ENCODE peak calls at places on chromosomes 6 and 20, in six cellular contexts. O is MM.1S, C is Karpas-422, I is lung, Z is heart left ventricle, F is adrenal gland. J is an unnamed sample.

GRCh38 chr20:58461104-58461503 is 54.1 kb downstream of the APCDD1L start:
- DNase-seq in O (no peak), C (no peak), I (no peak), Z (no peak), F (no peak), J (no peak)

GRCh38 chr6:4664911-4665310 is 111.3 kb upstream of the CDYL start:
- DNase-seq in O (no peak), C (no peak), I (no peak), Z (no peak), F (no peak), J (no peak)

GRCh38 chr6:6960571-6961251 is 147.1 kb upstream of the RREB1 start:
- DNase-seq in O (no peak), C (no peak), I (no peak), Z (no peak), F (no peak), J (no peak)

GRCh38 chr20:20992274-20992673 is 113.9 kb downstream of the LINC00237 start:
- DNase-seq in O (no peak), C (no peak), I (no peak), Z (no peak), F (no peak), J (no peak)

GRCh38 chr20:56202493-56203077 is 45.9 kb upstream of the MC3R start:
- DNase-seq in O (peak; percentile 12), C (peak; percentile 64), I (no peak), Z (no peak), F (peak; percentile 21), J (no peak)

GRCh38 chr6:157151989-157152388 is 171.3 kb downstream of the TMEM242 start:
- DNase-seq in O (no peak), C (no peak), I (no peak), Z (no peak), F (no peak), J (no peak)

GRCh38 chr20:18645196-18645745 is 57.4 kb downstream of the DTD1 start:
- DNase-seq in O (no peak), C (peak; percentile 76), I (no peak), Z (no peak), F (no peak), J (no peak)

GRCh38 chr6:16918586-16918985 is 157.3 kb upstream of the ATXN1 start:
- DNase-seq in O (no peak), C (no peak), I (no peak), Z (no peak), F (no peak), J (no peak)

GRCh38 chr6:37083243-37084138 is 78.0 kb downstream of the FGD2 start:
- DNase-seq in O (no peak), C (no peak), I (peak; percentile 82), Z (peak; percentile 67), F (peak; percentile 93), J (no peak)

GRCh38 chr6:134903448-134903847 is 46.5 kb downstream of the ALDH8A1 start:
- DNase-seq in O (no peak), C (no peak), I (no peak), Z (no peak), F (no peak), J (no peak)

GRCh38 chr6:79804732-79805131 is 142.6 kb downstream of the ELOVL4 start:
- DNase-seq in O (no peak), C (no peak), I (no peak), Z (no peak), F (no peak), J (no peak)

GRCh38 chr6:3283241-3283640 is 24.5 kb downstream of the PSMG4 start:
- DNase-seq in O (no peak), C (no peak), I (no peak), Z (no peak), F (no peak), J (no peak)

GRCh38 chr6:138773177-138774091 is at the start of gene CCDC28A:
- DNase-seq in O (peak; percentile 95), C (peak; percentile 99), I (peak; percentile 96), Z (peak; percentile 96), F (peak; percentile 96), J (peak; percentile 98)
- H3K4me3 ChIP-seq in O (peak within 1 kb of the TSS; percentile 91), C (peak within 1 kb of the TSS; percentile 79), I (peak within 1 kb of the TSS; percentile 79), Z (peak within 1 kb of the TSS; percentile 68), F (peak within 1 kb of the TSS; percentile 72), J (peak within 1 kb of the TSS; percentile 89)

DNA sequence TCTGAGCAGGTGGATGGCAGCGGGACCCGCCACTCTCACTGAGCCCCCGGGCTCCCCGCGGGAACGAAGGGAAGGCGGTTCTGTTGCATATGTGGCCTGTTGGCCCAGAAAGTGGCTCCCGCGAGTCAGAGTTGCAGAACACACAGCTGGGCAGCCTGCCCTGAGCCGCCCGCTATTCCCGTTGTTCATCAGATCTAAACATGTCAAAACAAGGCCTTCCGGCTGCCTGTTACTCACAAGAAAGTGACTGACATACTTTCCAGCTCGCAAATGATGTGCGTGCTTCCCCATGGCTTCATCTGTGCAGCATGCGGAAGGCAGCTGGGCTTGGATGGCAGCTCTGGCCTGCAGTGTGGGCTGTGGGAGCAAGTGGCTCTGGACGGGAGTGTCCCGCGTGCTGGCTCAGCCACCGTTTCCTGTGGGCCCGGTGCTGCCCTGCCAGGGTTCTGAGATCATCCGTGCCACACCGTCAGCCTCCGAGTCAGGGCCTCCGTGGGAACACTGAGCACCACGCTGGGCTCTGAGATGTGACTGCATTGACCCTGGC is 227.3 kb downstream of the ERMARD start:
- DNase-seq in O (no peak), C (no peak), I (no peak), Z (no peak), F (no peak), J (no peak)
- H3K27ac ChIP-seq in O (no peak overlapping the region), C (no peak overlapping the region), I (no peak overlapping the region), Z (no peak overlapping the region), F (no peak overlapping the region), J (no peak overlapping the region)

DNA sequence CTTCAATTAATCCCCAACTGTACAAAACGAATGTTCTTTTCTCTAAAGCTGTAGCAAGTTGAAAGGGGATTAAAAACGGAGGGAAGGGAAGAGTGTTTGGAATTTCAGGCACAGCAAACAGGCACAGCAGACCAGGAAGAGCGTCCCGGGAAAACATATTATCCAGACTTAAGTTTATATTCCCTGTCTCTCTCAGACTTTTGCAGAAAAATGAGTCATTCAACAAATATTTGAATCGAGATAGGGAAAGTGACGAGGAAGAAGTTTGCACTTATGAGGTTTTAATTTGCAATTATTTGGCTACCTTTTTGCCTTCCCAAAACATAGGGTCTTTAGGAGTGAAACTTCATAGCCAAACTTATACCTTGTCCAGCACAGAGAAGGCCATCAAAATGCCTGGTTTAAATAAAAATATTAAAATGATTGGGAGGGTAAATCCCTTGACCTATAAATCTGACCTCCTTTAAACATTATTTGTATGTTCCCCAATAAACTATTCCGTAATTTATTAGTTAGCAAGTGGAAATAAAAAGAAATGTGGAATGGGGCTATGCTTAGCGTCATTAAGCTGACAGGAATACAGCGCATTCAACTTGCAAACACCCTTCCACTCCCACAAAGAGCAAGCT is 16.0 kb downstream of the HFE start:
- DNase-seq in O (no peak), C (no peak), I (no peak), Z (no peak), F (no peak), J (no peak)
- H3K4me3 ChIP-seq in O (peak overlapping the region; percentile 9), C (peak overlapping the region; percentile 58), I (no peak overlapping the region), Z (peak overlapping the region; percentile 58), F (no peak overlapping the region), J (peak overlapping the region; percentile 51)

GRCh38 chr6:147222160-147222838 is 18.1 kb downstream of the STXBP5 start:
- DNase-seq in O (no peak), C (no peak), I (no peak), Z (no peak), F (no peak), J (no peak)

GRCh38 chr6:147223751-147224150 is 19.5 kb downstream of the STXBP5 start:
- DNase-seq in O (no peak), C (no peak), I (no peak), Z (no peak), F (no peak), J (no peak)

GRCh38 chr6:147226877-147227276 is 22.7 kb downstream of the STXBP5 start:
- DNase-seq in O (no peak), C (no peak), I (no peak), Z (no peak), F (no peak), J (no peak)

GRCh38 chr6:147227770-147228320 is 23.6 kb downstream of the STXBP5 start:
- DNase-seq in O (no peak), C (peak; percentile 38), I (no peak), Z (no peak), F (no peak), J (no peak)

DNA sequence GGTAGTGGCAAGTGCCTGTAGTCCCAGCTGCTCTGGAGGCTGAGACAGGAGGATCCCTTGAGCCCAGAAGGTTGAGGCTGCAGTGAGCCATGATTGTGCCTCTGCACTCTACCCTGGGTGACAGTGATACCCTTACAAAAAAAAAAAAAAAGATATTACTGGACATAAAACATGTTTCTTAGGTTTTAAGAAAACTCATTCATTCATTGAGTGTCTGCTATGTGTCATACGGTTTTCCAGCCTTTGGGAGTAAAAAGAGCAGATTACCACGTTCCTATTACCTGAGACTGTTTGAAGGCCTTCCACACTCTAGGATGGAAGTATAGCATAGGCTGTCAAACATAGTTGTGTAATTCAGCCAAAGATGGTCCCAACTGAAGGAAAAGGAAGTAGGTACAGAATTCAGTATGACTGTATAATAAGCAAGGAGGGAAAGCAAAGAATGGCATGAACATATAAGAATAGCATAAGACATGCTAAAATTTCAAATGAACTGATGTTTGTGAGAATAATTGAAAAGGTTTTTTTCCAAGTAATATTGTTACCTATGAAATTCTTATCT is 22.0 kb downstream of the STXBP5 start:
- DNase-seq in O (no peak), C (no peak), I (no peak), Z (no peak), F (no peak), J (no peak)
- H3K27ac ChIP-seq in O (no peak overlapping the region), C (no peak overlapping the region), I (no peak overlapping the region), Z (no peak overlapping the region), F (no peak overlapping the region), J (no peak overlapping the region)

J was measured in vagina.